ENCODE peak calls at places on chromosomes 11 and 22, in four cellular contexts. Q is lung, N is RWPE1, X is nephron progenitor cell. P is an unnamed sample.

GRCh38 chr11:133796043-133796795 is 49.1 kb downstream of the SPATA19 start:
- DNase-seq in X (no peak), Q (no peak), N (no peak), P (no peak)

GRCh38 chr11:19311306-19312030 is 70.7 kb upstream of the E2F8 start:
- DNase-seq in N (peak), Q (peak), X (peak), P (peak)

GRCh38 chr11:441418-442274 is at the start of gene ANO9:
- DNase-seq in X (peak), N (peak), Q (peak), P (no peak)

GRCh38 chr11:102279641-102280170 is 37.6 kb upstream of the BIRC3 start:
- DNase-seq in N (no peak), Q (no peak), X (no peak), P (no peak)

GRCh38 chr11:70194792-70195791 is 8.0 kb upstream of the FADD start:
- DNase-seq in N (no peak), Q (no peak), X (no peak), P (no peak)

GRCh38 chr11:72191961-72192381 is at the start of gene FOLR1:
- DNase-seq in N (no peak), X (peak), Q (peak), P (no peak)

GRCh38 chr11:116387623-116388022 is 385.2 kb downstream of the BUD13 start:
- DNase-seq in X (no peak), Q (no peak), N (no peak), P (no peak)

GRCh38 chr11:19739872-19740271 is 27.2 kb downstream of the NAV2 start:
- DNase-seq in X (peak), N (no peak), Q (no peak), P (peak)

GRCh38 chr11:12961615-12962014 is 47.5 kb upstream of the RASSF10 start:
- DNase-seq in Q (no peak), N (peak), X (no peak), P (no peak)

GRCh38 chr11:116244425-116244824 is 528.4 kb downstream of the BUD13 start:
- DNase-seq in N (no peak), Q (no peak), X (no peak), P (no peak)

DNA sequence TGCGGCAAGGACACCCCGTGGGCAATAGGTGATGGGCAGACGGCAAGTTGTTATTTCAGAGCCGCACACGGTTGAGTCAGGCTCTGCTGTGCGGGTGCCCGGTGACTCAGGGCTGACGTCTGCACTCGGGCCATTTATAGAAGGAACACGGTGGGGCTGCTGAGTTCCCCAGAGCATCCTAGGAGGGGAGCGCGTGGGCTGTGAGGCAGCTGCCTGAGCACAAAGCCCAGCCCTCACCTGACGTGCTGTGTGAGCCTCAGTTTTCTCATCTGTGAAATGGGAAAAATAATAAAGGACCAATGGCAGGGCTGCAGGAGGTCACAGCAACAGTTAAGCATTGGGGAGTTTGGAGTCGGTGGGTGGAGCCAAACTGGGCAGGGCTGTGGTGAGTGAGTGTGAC is 11.3 kb upstream of the RHOD start:
- DNase-seq in X (no peak), N (peak), Q (no peak), P (no peak)
- TF ChIP-seq CTCF in X (no peak), N (no peak), Q (no peak), P (no peak)

DNA sequence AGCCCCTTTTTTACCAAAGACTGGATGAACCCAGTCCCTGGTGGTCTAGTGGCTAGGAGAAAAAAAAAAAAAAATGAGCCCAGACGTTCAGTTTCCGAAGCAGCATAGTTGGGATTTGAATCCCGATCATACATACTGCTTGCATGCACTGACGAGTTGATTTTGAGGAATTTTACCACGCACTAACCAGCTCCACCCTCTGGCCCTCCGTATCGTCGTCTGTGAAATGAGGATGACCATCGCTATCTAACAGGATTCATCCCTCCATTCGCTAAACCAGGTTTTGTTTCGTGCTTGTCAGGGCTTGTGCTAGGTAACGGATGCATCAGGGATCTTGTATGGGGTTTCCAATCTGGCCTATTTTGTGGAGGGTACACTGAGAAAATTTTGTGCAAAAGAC is 774 bp downstream of the PTS start:
- DNase-seq in X (no peak), N (peak), Q (no peak), P (no peak)
- TF ChIP-seq CTCF in X (no peak), N (no peak), Q (no peak), P (no peak)

DNA sequence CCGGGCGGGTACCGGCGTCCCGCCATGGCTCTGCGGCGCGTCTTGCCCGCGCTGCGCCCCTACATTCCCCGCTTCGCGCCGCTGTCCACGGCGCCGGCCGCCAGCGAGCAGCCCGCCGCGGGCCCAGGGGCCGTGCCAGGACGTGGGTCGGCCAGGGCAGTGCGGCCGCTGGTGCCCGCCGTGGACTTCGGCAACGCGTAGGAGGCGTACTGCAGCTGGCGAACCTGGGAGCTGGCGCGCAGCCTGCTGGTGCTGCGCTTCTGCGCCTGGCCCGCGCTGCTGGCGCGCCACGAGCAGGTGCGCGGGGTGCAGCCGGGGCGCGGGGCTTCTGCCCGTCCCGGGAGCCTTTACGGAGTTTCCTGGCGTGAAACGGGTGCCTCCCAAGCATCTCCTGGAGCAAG is 20.1 kb downstream of the DGCR6L start:
- DNase-seq in X (no peak), N (no peak), Q (no peak), P (no peak)
- TF ChIP-seq CTCF in X (no peak), N (no peak), Q (no peak), P (no peak)

DNA sequence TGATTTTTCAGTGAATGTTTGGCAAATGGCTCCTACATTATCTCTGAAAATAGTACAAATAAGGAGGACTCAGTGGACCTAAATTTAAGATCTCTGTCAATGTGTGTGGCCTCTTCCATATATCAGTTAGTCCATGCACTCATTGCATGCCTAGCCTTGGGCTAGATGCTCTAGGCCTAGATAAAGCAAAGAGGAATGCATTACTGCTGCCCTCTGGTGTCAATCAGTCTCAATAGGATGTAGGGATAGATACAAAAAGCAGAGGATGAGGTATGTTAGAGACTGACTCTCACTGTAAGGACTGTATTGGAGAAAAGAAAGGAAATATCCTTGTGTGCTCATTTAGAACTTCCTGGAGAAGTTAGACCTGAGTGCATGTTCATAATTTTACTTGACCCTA is 42.0 kb downstream of the MS4A2 start:
- DNase-seq in Q (no peak), N (peak), X (peak), P (peak)
- TF ChIP-seq CTCF in Q (no peak), N (peak), X (peak), P (peak)

GRCh38 chr11:120326228-120326627 is 1.1 kb downstream of the TLCD5 start:
- DNase-seq in X (no peak), N (no peak), Q (no peak), P (no peak)

GRCh38 chr11:120329556-120329955 is 4.5 kb downstream of the TLCD5 start:
- DNase-seq in Q (no peak), N (no peak), X (no peak), P (no peak)

GRCh38 chr11:120327311-120327710 is 2.2 kb downstream of the TLCD5 start:
- DNase-seq in N (no peak), Q (no peak), X (no peak), P (no peak)

GRCh38 chr11:120326845-120327281 is 1.8 kb downstream of the TLCD5 start:
- DNase-seq in Q (no peak), X (no peak), N (no peak), P (no peak)

DNA sequence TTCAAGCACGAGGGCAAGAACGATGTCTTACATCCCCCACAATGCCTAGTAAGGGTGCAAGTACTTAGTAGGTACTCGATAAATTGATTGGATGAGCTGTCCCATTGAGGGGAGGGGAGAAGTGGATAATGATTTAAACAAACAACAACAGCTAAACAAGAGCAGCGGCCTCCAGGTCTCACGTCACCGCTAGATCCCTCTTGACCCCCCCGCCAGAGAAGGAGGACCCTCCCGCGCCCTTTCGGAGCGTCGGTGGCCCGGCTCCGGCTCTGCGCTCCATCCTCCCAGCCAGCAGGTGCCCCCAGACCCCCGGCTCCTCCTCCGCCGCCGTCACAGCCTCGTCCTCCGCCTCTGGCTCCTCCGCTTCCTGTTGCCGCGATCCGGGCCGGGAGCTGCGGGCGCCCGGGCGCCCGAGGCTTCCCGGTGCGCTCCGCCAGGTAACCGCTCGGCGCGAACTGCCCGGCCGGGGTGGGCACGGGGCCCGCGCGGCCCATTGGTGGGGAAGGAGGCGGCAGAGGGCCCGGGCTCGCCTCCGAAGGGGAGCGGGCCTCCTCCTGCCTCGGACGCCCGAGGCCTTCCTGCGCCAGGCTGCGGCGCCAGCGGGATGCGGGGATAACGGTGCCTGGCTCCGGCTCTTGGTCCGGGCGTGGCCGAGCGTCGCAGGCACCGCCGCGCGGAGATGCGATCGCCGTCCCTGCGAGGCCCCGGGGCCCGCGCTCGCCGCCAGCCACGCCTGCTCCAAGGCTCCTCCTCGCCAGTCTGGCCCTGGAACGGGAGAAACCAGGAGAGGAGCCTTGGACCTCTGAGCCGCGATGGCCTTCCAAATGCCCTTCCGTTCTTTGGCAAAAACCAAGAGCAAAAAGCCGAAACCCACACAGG is at the start of gene TLCD5:
- DNase-seq in Q (no peak), X (peak), N (no peak), P (peak)
- TF ChIP-seq CTCF in Q (no peak), X (no peak), N (peak), P (no peak)

GRCh38 chr11:73929388-73929787 is 21.4 kb upstream of the DNAJB13 start:
- DNase-seq in Q (no peak), X (no peak), N (no peak), P (no peak)

GRCh38 chr11:73931951-73932350 is 18.9 kb upstream of the DNAJB13 start:
- DNase-seq in X (no peak), Q (no peak), N (no peak), P (no peak)

GRCh38 chr11:73931039-73931645 is 19.7 kb upstream of the DNAJB13 start:
- DNase-seq in Q (no peak), X (peak), N (peak), P (peak)
- TF ChIP-seq CTCF in Q (no peak), X (peak), N (peak), P (peak)